ENCODE peak calls at places on chromosome 20, in six cellular contexts. A is cardiac muscle cell, Y is pancreas, I is BE2C, P is right atrium auricular region, B is colonic mucosa. M is an unnamed sample. For H3K4me1, the result is how much of the 10 kb centered on the place peaks cover.

GRCh38 chr20:42093542-42094440 is 475.6 kb upstream of the CHD6 start:
- DNase-seq in A (no peak), Y (no peak), I (no peak), P (no peak), B (no peak), M (no peak)

GRCh38 chr20:16445482-16445881 is 127.8 kb downstream of the KIF16B start:
- DNase-seq in A (no peak), Y (no peak), I (no peak), P (no peak), B (no peak), M (no peak)

GRCh38 chr20:31605031-31605901 is at the start of gene ID1:
- DNase-seq in A (peak), Y (peak), I (peak), P (peak), B (peak), M (peak)

GRCh38 chr20:2688041-2688591 is 4.5 kb upstream of the EBF4 start:
- DNase-seq in A (peak), Y (peak), I (peak), P (no peak), B (peak), M (no peak)

GRCh38 chr20:5524886-5525285 is 208.1 kb upstream of the PROKR2 start:
- DNase-seq in A (no peak), Y (no peak), I (no peak), P (no peak), B (no peak), M (no peak)

GRCh38 chr20:52746768-52747167 is 225.4 kb upstream of the TSHZ2 start:
- DNase-seq in A (no peak), Y (no peak), I (peak), P (no peak), B (no peak), M (no peak)

GRCh38 chr20:62697468-62697912 is 11.1 kb upstream of the NTSR1 start:
- DNase-seq in A (no peak), Y (no peak), I (no peak), P (no peak), B (no peak), M (no peak)

GRCh38 chr20:43835944-43836540 is 78.6 kb upstream of the TOX2 start:
- DNase-seq in A (no peak), Y (no peak), I (no peak), P (peak), B (no peak), M (no peak)

GRCh38 chr20:21613512-21613911 is 92.0 kb upstream of the PAX1 start:
- DNase-seq in A (no peak), Y (no peak), I (peak), P (no peak), B (peak), M (no peak)

GRCh38 chr20:51346686-51347485 is 195.6 kb downstream of the NFATC2 start:
- DNase-seq in A (no peak), Y (no peak), I (no peak), P (no peak), B (no peak), M (no peak)

DNA sequence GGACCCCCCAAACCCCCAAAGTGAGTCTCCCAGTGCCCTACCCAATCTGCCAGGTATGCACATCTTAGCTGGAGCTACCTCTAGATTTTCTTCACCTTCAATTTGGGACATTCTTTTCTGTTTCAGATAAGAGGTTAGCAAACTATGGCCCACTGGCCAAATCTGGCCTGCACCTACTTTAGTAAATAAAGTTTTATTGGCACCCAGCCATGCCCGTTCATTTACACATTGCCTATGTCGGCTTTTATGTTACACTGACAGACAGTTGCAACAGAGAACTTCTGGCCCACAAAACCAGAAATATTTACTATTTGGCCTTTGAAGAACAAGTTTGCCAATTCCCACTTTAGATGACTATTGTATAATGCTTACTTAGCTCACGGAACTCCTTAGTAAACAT is 55.9 kb upstream of the STX16 start:
- DNase-seq in A (no peak), Y (no peak), I (no peak), P (no peak), B (peak), M (no peak)
- H3K4me1 ChIP-seq in A (under half), Y (under half), I (under half), P (under half), B (under half), M (under half)

GRCh38 chr20:56933331-56933698 is 304.2 kb downstream of the TFAP2C start:
- DNase-seq in A (no peak), Y (no peak), I (no peak), P (no peak), B (no peak), M (no peak)
- H3K4me1 ChIP-seq in A (under half), Y (under half), I (under half), P (under half), B (under half), M (under half)

DNA sequence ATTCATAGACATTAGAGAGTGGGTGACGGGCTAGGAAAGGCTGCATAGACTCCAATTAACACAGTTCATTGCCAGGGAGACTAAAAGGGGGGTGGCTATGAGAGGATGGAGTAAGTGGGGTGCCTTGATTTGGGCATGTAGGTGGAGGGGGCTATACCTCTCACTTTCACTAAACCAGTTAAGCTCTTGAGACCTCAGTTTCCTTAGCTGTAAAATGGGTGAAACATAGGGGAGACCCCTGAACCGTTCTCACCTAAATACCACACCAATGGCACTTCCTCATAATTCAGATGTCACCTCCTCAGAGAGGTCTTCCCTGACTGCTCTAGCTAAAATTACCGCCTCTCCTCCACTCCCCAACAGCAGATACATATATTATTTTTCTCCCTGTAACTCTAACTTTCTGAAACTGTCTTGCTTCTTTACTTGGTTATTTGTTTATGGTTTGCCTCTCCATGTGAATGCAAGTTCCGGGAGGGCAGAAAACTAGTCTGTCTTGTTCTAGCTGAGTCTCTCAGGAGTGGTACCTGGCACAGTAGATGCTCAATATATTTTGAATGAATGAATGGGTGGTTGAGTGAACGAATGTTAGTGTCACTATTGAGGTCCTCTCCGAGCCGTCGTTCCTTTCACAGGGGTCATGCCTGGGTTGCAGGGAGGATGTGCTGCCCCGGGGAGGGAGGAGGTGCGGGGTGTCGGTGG is 615 bp upstream of the EYA2 start:
- DNase-seq in A (no peak), Y (no peak), I (no peak), P (no peak), B (no peak), M (no peak)
- H3K4me1 ChIP-seq in A (under half), Y (under half), I (under half), P (under half), B (under half), M (under half)

DNA sequence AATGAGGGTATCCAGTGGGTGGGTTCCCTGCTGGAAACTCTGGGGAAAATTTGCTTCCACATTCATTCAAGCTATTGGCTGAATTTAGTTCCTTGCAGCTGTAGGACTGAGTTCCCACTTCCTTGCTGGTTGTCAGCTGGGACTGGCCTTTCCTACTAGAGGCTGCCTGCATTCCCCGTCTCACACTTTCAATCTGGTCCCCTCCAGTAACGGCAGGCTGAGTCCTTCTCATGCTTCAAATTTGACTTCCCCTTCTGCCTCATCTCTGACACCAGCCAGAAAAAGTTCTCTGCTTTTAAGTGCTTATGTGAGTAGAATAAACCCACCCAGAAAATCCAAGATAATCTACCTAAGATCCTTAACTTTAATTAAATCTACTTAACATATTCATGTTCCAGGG is 4.4 kb downstream of the CSNK2A1 start:
- DNase-seq in A (no peak), Y (no peak), I (no peak), P (no peak), B (no peak), M (no peak)
- H3K4me1 ChIP-seq in A (under half), Y (under half), I (under half), P (under half), B (under half), M (half or more)

GRCh38 chr20:46361386-46361785 is 45.0 kb downstream of the ELMO2 start:
- DNase-seq in A (no peak), Y (no peak), I (no peak), P (no peak), B (no peak), M (no peak)

GRCh38 chr20:46358336-46359058 is 47.9 kb downstream of the ELMO2 start:
- DNase-seq in A (no peak), Y (no peak), I (no peak), P (no peak), B (no peak), M (no peak)

GRCh38 chr20:46361811-46362210 is 44.6 kb downstream of the ELMO2 start:
- DNase-seq in A (no peak), Y (no peak), I (no peak), P (no peak), B (no peak), M (no peak)

GRCh38 chr20:46357030-46357514 is 48.8 kb upstream of the CDH22 start:
- DNase-seq in A (no peak), Y (no peak), I (peak), P (no peak), B (no peak), M (no peak)

DNA sequence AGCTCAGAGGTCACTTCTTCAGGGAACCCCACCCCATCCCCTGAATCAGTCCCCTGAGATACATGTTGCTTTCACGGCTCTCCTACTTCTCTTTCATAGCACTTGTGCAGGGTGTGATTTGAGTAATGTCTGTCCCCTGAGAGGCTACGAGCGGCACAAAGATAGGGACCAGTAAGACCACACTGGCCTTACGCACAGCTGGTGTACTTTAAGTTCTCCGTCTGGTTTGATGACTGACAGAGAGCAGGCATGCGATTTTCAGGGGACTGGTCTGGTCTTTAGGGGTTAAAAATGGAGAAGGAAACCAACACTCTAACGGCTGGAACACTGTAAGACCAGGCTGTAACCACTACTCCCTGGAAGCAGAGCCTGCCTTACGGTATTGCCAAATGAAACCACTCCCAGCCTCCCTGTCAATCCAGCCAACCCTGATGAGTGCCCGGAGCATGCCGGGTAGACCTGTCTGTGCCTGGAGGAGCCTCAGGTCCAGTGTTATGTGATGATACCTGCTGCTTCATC is 47.1 kb downstream of the ELMO2 start:
- DNase-seq in A (peak), Y (no peak), I (no peak), P (no peak), B (no peak), M (no peak)
- H3K4me1 ChIP-seq in A (under half), Y (under half), I (under half), P (half or more), B (under half), M (half or more)

GRCh38 chr20:59645761-59646171 is 41.4 kb downstream of the PHACTR3 start:
- DNase-seq in A (no peak), Y (no peak), I (no peak), P (peak), B (peak), M (peak)

GRCh38 chr20:59644371-59644939 is 40.1 kb downstream of the PHACTR3 start:
- DNase-seq in A (no peak), Y (no peak), I (no peak), P (peak), B (peak), M (peak)

GRCh38 chr20:59646487-59646886 is 42.1 kb downstream of the PHACTR3 start:
- DNase-seq in A (no peak), Y (no peak), I (no peak), P (peak), B (peak), M (no peak)

GRCh38 chr20:59645316-59645715 is 41.0 kb downstream of the PHACTR3 start:
- DNase-seq in A (no peak), Y (no peak), I (no peak), P (peak), B (peak), M (no peak)

GRCh38 chr20:59643616-59644061 is 39.3 kb downstream of the PHACTR3 start:
- DNase-seq in A (no peak), Y (no peak), I (no peak), P (peak), B (peak), M (peak)
- H3K4me1 ChIP-seq in A (under half), Y (under half), I (under half), P (under half), B (under half), M (under half)

DNA sequence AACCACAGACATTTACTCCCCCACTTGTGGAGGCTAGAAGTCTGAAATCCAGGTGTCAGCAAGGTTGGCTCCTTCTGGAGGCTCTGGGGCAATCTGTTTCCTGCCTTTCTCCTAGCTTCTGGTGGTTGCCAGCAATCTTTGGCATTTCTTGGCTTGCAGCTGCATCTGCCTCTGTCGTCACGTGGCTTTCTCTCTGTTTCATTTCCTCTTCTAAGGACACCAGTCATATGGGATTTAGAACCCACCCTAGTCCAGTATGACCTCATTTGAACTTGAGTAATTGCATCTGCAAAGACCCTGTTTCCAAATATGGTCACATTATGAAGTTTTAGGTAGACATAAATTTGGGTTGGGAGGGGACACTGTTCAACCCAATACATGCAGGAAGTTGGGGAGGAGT is 56.2 kb upstream of the EPB41L1 start:
- DNase-seq in A (no peak), Y (no peak), I (no peak), P (no peak), B (peak), M (no peak)
- H3K4me1 ChIP-seq in A (under half), Y (under half), I (under half), P (under half), B (under half), M (under half)

GRCh38 chr20:50140339-50140859 is 13.1 kb downstream of the PEDS1 start:
- DNase-seq in A (no peak), Y (no peak), I (no peak), P (no peak), B (no peak), M (no peak)
- H3K4me1 ChIP-seq in A (under half), Y (under half), I (under half), P (half or more), B (under half), M (half or more)

M was measured in vagina.